ENCODE peak calls at places on chromosomes 4 and X, in five cellular contexts. G is GM12865, J is HFF-Myc, W is cardiac muscle cell, M is progenitor cell of endocrine pancreas. X is an unnamed sample.

GRCh38 chr4:10983274-10983673 is 298.7 kb upstream of the CLNK start:
- DNase-seq in G (peak), W (no peak), M (no peak), J (no peak), X (no peak)

GRCh38 chrX:106278951-106279350 is 110.8 kb downstream of the PWWP3B start:
- DNase-seq in J (no peak), M (no peak), G (no peak), W (no peak), X (no peak)

GRCh38 chr4:40264497-40264896 is 67.7 kb downstream of the RHOH start:
- DNase-seq in M (no peak), W (no peak), J (no peak), G (no peak), X (no peak)

GRCh38 chrX:93673056-93673868 is at the start of gene NAP1L3:
- DNase-seq in W (peak), J (no peak), G (peak), M (peak), X (peak)

GRCh38 chrX:105126201-105126600 is 94.3 kb downstream of the TEX13A start:
- DNase-seq in J (no peak), W (no peak), G (no peak), M (no peak), X (no peak)

GRCh38 chr4:150971901-150972300 is 43.2 kb downstream of the LRBA start:
- DNase-seq in M (no peak), W (no peak), G (no peak), J (no peak), X (no peak)

GRCh38 chr4:41882622-41883347 is 52.4 kb upstream of the TMEM33 start:
- DNase-seq in W (peak), J (no peak), G (peak), M (no peak), X (peak)

GRCh38 chr4:86558258-86558657 is 35.9 kb upstream of the PTPN13 start:
- DNase-seq in W (no peak), J (no peak), M (no peak), G (no peak), X (no peak)

GRCh38 chrX:111490683-111491082 is 20.8 kb upstream of the SERTM2 start:
- DNase-seq in G (no peak), W (peak), M (no peak), J (no peak), X (no peak)

GRCh38 chrX:101164766-101165590 is 54.6 kb upstream of the DRP2 start:
- DNase-seq in J (no peak), M (no peak), G (no peak), W (no peak), X (no peak)

GRCh38 chrX:43958529-43958928 is 14.7 kb downstream of the NDP start:
- DNase-seq in W (peak), M (no peak), G (peak), J (peak), X (peak)

GRCh38 chr4:74370912-74371311 is 6.0 kb downstream of the EREG start:
- DNase-seq in M (peak), W (peak), G (peak), J (peak), X (peak)

GRCh38 chr4:135050086-135050717 is 848.6 kb upstream of the PABPC4L start:
- DNase-seq in M (no peak), G (no peak), W (peak), J (no peak), X (no peak)

GRCh38 chr4:109079731-109080130 is 222.7 kb downstream of the COL25A1 start:
- DNase-seq in W (no peak), G (no peak), J (no peak), M (no peak), X (no peak)

GRCh38 chr4:6087669-6088068 is 69.4 kb upstream of the C4orf50 start:
- DNase-seq in M (no peak), J (no peak), W (peak), G (peak), X (no peak)

GRCh38 chrX:156001667-156002021 is 4.1 kb downstream of the IL9R start:
- DNase-seq in J (no peak), G (no peak), M (no peak), W (no peak), X (no peak)

GRCh38 chr4:185965456-185966384 is 103.2 kb upstream of the TLR3 start:
- DNase-seq in M (no peak), W (no peak), J (no peak), G (peak), X (peak)

GRCh38 chr4:153232768-153233167 is 28.5 kb downstream of the TRIM2 start:
- DNase-seq in W (peak), J (no peak), M (no peak), G (peak), X (no peak)

GRCh38 chr4:76779740-76780459 is 118.0 kb downstream of the SOWAHB start:
- DNase-seq in G (no peak), J (no peak), M (no peak), W (no peak), X (no peak)

GRCh38 chr4:878796-879729 is 53.1 kb downstream of the GAK start:
- DNase-seq in W (no peak), M (no peak), G (no peak), J (no peak), X (no peak)

GRCh38 chr4:163755013-163755412 is 260.5 kb downstream of the TMA16 start:
- DNase-seq in G (peak), J (no peak), M (no peak), W (no peak), X (peak)

GRCh38 chr4:76987685-76988084 is 38.1 kb downstream of the SEPTIN11 start:
- DNase-seq in M (no peak), G (peak), J (no peak), W (no peak), X (no peak)

GRCh38 chr4:118729287-118730286 is 44.4 kb downstream of the METTL14 start:
- DNase-seq in M (no peak), J (no peak), W (no peak), G (no peak), X (no peak)

GRCh38 chr4:103150677-103151076 is 47.5 kb downstream of the CENPE start:
- DNase-seq in J (no peak), W (no peak), M (no peak), G (no peak), X (no peak)

GRCh38 chr4:48796191-48796926 is 16.3 kb upstream of the FRYL start:
- DNase-seq in J (no peak), M (no peak), W (no peak), G (no peak), X (no peak)

DNA sequence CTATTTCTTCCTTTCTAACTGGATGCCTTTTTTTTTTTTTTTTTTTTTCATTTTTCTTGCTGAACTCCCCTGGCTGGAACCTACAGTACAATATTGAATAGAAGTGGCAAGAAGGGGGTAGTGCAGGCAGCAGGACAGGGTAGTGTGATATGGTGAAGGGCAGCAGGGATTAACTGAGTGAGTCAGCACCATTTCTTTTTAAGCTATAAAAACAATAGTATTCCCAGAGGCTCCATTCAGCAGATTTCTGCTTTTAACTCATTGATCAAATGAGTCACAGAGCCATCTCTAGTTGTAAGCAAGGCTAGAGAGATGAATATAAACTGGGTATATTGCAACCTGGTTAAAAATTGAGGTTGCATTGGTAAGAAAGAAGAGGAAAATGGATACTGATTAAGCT is 53.6 kb upstream of the SETD7 start:
- DNase-seq in W (no peak), J (no peak), G (no peak), M (no peak), X (no peak)
- TF ChIP-seq CTCF in W (no peak), J (no peak), G (no peak), M (no peak), X (no peak)

DNA sequence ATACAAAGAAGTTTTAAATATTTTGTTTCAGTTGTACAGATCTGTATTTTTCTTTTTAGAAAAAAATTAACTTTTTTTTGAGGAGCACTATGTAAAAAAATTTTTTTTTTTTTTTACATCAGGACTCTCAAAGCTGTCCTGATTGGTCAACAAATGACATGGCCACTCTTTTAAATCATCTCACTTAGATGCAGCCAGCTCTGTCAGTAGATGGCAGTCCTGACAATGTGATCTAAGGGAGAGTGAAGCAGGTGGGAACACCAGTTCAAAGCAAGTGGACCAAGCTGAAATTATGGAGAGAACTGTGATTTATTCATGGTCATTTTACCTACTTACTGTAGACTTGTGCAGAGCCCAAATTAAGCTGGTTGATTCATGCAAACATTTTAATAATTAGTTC is 174.6 kb upstream of the GPRIN3 start:
- DNase-seq in M (no peak), J (peak), W (peak), G (peak), X (peak)
- TF ChIP-seq CTCF in M (peak), J (peak), W (peak), G (peak), X (peak)

GRCh38 chr4:149031399-149031798 is 589.2 kb upstream of the NR3C2 start:
- DNase-seq in M (no peak), G (peak), J (no peak), W (peak), X (no peak)
- TF ChIP-seq CTCF in M (peak), G (peak), J (peak), W (peak), X (peak)

GRCh38 chrX:21725916-21726315 is 32.0 kb downstream of the SMPX start:
- DNase-seq in J (no peak), W (no peak), G (no peak), M (no peak), X (no peak)

GRCh38 chrX:21723097-21723496 is 34.8 kb downstream of the SMPX start:
- DNase-seq in W (peak), G (no peak), M (peak), J (no peak), X (no peak)

GRCh38 chrX:21723814-21724213 is 34.1 kb downstream of the SMPX start:
- DNase-seq in G (no peak), W (no peak), J (no peak), M (no peak), X (no peak)

GRCh38 chrX:21728276-21728968 is 29.5 kb downstream of the SMPX start:
- DNase-seq in G (no peak), M (no peak), W (no peak), J (no peak), X (no peak)

GRCh38 chrX:21725498-21725897 is 32.4 kb downstream of the SMPX start:
- DNase-seq in W (peak), M (no peak), G (no peak), J (no peak), X (no peak)
- TF ChIP-seq CTCF in W (no peak), M (peak), G (no peak), J (peak), X (peak)

GRCh38 chr4:36189511-36190226 is 54.6 kb downstream of the ARAP2 start:
- DNase-seq in J (no peak), W (no peak), G (peak), M (no peak), X (peak)

GRCh38 chr4:36183232-36183631 is 61.1 kb downstream of the ARAP2 start:
- DNase-seq in G (no peak), J (no peak), W (no peak), M (no peak), X (no peak)

GRCh38 chr4:36187723-36188333 is 56.5 kb downstream of the ARAP2 start:
- DNase-seq in W (peak), M (no peak), G (peak), J (no peak), X (no peak)

GRCh38 chr4:36178489-36178888 is 65.8 kb downstream of the ARAP2 start:
- DNase-seq in W (no peak), M (no peak), G (no peak), J (no peak), X (no peak)

GRCh38 chr4:36183665-36184393 is 60.5 kb downstream of the ARAP2 start:
- DNase-seq in J (no peak), M (no peak), G (no peak), W (no peak), X (no peak)
- TF ChIP-seq CTCF in J (no peak), M (no peak), G (no peak), W (no peak), X (no peak)

DNA sequence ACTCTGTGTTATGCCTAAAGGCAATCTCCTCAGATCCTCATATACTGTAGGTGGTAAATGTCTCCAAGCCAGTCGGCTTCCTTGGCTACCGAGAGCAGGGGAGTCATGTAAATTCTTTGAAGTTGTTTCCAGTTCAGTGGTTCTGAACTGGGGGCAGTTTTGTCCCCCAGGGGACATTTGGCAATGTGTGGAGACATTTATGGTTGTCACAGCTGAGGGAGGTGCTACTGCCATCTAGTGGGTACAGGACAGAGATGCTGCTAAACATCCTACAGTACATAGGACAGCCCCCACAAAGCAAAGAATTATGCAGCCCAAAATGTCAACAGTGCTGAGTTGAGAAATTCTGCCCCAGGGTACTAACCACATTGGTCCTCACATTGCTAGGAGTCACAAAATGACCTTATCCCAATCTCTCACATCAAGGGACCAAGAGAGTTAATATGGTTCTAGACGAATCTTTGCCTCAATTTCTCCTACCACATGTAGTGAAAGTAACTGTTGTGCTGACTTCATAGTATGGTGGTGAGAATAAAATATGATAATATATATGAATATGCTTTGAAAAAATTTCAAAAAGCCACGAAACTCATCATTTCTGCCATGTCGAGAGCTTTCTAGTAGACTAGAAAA is 104.4 kb upstream of the ARHGAP24 start:
- DNase-seq in J (peak), W (peak), M (peak), G (peak), X (no peak)
- TF ChIP-seq CTCF in J (peak), W (peak), M (peak), G (peak), X (peak)

GRCh38 chrX:97751016-97751415 is 867.3 kb downstream of the RPA4 start:
- DNase-seq in J (no peak), W (no peak), G (no peak), M (no peak), X (no peak)
- TF ChIP-seq CTCF in J (no peak), W (no peak), G (no peak), M (no peak), X (no peak)

DNA sequence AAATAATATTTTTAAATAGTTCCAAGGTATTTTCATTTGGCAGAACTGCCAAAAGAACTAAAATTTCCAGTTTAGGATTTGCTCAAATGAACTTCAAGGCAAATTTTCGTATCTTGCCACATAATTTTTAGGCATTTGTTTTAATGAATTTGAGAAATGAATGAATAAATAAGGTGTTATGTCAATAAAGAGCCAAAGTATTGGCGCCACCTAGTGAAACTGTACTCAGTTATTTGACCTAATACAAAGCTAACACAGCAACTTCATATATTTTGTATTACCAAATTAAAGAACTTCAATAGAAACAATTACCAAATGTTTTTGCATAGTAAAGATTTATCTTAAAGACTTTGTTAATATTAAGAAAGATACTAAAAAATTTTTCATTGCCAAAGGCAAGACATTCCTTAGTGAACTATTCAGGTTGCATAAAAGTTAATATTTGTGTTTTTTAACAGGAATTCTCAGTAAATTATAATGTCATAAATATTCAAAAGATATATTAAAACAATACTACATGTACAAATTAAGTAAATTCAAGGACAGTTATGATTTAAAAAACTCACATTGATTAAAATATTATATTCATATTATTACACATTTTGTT is 50.3 kb downstream of the STPG2 start:
- DNase-seq in M (no peak), G (peak), W (peak), J (peak), X (no peak)
- TF ChIP-seq CTCF in M (peak), G (peak), W (peak), J (peak), X (peak)

X was measured in GM10248.